ENCODE peak calls at places on chromosomes 4 and X, in nine cellular contexts. H, Y, B, Q, V, S, N, T and A are unnamed samples.

GRCh38 chrX:19865567-19866363 is 21.6 kb downstream of the SH3KBP1 start:
- DNase-seq in H (no peak), Y (no peak), B (no peak), Q (no peak), V (peak; percentile 57), S (no peak), N (no peak), T (no peak), A (no peak)

GRCh38 chr4:118935819-118936218 is 47.2 kb downstream of the SYNPO2 start:
- DNase-seq in H (no peak), Y (no peak), B (no peak), Q (no peak), V (no peak), S (no peak), N (no peak), T (no peak), A (no peak)

GRCh38 chr4:76074995-76075600 is 589 bp downstream of the ART3 start:
- DNase-seq in H (no peak), Y (no peak), B (no peak), Q (no peak), V (no peak), S (no peak), N (no peak), T (no peak), A (no peak)

GRCh38 chrX:1020634-1021166 is 191.7 kb downstream of the CRLF2 start:
- DNase-seq in H (no peak), Y (no peak), B (no peak), Q (no peak), V (peak; percentile 1), S (no peak), N (no peak), T (no peak), A (no peak)

GRCh38 chr4:164440196-164440595 is 313.7 kb upstream of the SMIM31 start:
- DNase-seq in H (no peak), Y (no peak), B (no peak), Q (no peak), V (no peak), S (no peak), N (no peak), T (no peak), A (no peak)

GRCh38 chrX:101108293-101108692 is 10.3 kb downstream of the CENPI start:
- DNase-seq in H (no peak), Y (no peak), B (no peak), Q (peak; percentile 34), V (no peak), S (no peak), N (peak; percentile 39), T (no peak), A (no peak)

GRCh38 chr4:165378763-165379631 is at the start of gene CPE:
- DNase-seq in H (peak; percentile 37), Y (peak; percentile 75), B (peak; percentile 68), Q (peak; percentile 83), V (peak; percentile 85), S (peak; percentile 7), N (no peak), T (peak; percentile 58), A (peak; percentile 44)

GRCh38 chrX:94058728-94059382 is 384.8 kb downstream of the FAM133A start:
- DNase-seq in H (no peak), Y (peak; percentile 16), B (no peak), Q (no peak), V (no peak), S (no peak), N (no peak), T (no peak), A (no peak)

GRCh38 chr4:6346373-6347110 is 76.9 kb downstream of the WFS1 start:
- DNase-seq in H (no peak), Y (no peak), B (no peak), Q (no peak), V (no peak), S (no peak), N (no peak), T (no peak), A (no peak)

GRCh38 chrX:16610121-16610565 is 39.8 kb upstream of the S100G start:
- DNase-seq in H (no peak), Y (no peak), B (no peak), Q (no peak), V (no peak), S (no peak), N (peak; percentile 39), T (no peak), A (no peak)

GRCh38 chr4:188130355-188130754 is 8.9 kb upstream of the TRIML1 start:
- DNase-seq in H (no peak), Y (no peak), B (no peak), Q (no peak), V (no peak), S (no peak), N (no peak), T (no peak), A (no peak)

GRCh38 chrX:111445485-111445884 is 33.5 kb upstream of the DCX start:
- DNase-seq in H (no peak), Y (no peak), B (no peak), Q (peak; percentile 42), V (no peak), S (no peak), N (no peak), T (peak; percentile 3), A (no peak)

GRCh38 chrX:20139966-20140365 is 1.7 kb downstream of the EIF1AX start:
- DNase-seq in H (no peak), Y (no peak), B (no peak), Q (peak; percentile 28), V (no peak), S (no peak), N (peak; percentile 39), T (no peak), A (no peak)

GRCh38 chr4:6229671-6230501 is 29.5 kb upstream of the JAKMIP1 start:
- DNase-seq in H (no peak), Y (no peak), B (no peak), Q (no peak), V (no peak), S (no peak), N (no peak), T (no peak), A (no peak)

GRCh38 chr4:78437608-78438088 is 113.9 kb upstream of the ANXA3 start:
- DNase-seq in H (no peak), Y (no peak), B (no peak), Q (peak; percentile 39), V (no peak), S (no peak), N (no peak), T (no peak), A (no peak)

GRCh38 chrX:37921758-37922157 is 74.4 kb upstream of the DYNLT3 start:
- DNase-seq in H (no peak), Y (no peak), B (no peak), Q (no peak), V (no peak), S (no peak), N (peak; percentile 38), T (no peak), A (no peak)

GRCh38 chr4:1309261-1310010 is 19.7 kb downstream of the MAEA start:
- DNase-seq in H (peak; percentile 50), Y (peak; percentile 96), B (peak; percentile 82), Q (peak; percentile 97), V (peak; percentile 93), S (peak; percentile 18), N (peak; percentile 85), T (peak; percentile 65), A (peak; percentile 87)

GRCh38 chr4:24887881-24888430 is 24.9 kb downstream of the CCDC149 start:
- DNase-seq in H (no peak), Y (no peak), B (no peak), Q (no peak), V (no peak), S (no peak), N (no peak), T (no peak), A (no peak)

GRCh38 chr4:168551945-168552695 is 55.3 kb downstream of the PALLD start:
- DNase-seq in H (no peak), Y (no peak), B (no peak), Q (no peak), V (no peak), S (no peak), N (no peak), T (no peak), A (no peak)

GRCh38 chr4:37246891-37247290 is 2.3 kb downstream of the NWD2 start:
- DNase-seq in H (no peak), Y (no peak), B (no peak), Q (no peak), V (no peak), S (no peak), N (no peak), T (no peak), A (no peak)